ENCODE peak calls at places on chromosomes 5 and 9, in nine cellular contexts. H is IMR-90, B is aorta, Q is iPS DF 6.9, S is cardiac muscle cell, X is HepG2, P is GM23338, L is heart left ventricle, F is cardiac fibroblast. R is an unnamed sample.

GRCh38 chr9:70537084-70537483 is 122.6 kb upstream of the KLF9 start:
- DNase-seq in B (no peak), S (no peak), Q (no peak), H (no peak), P (no peak), F (no peak), X (no peak), L (no peak), R (no peak)

GRCh38 chr9:126363250-126363649 is 36.6 kb downstream of the MVB12B start:
- DNase-seq in L (no peak), H (no peak), S (no peak), B (no peak), P (no peak), X (no peak), Q (no peak), F (no peak), R (no peak)

GRCh38 chr5:156718985-156719384 is 131.1 kb upstream of the PPP1R2B start:
- DNase-seq in F (no peak), P (peak), Q (no peak), H (no peak), L (no peak), B (no peak), S (no peak), X (no peak), R (no peak)

GRCh38 chr9:128143409-128144238 is 5.6 kb upstream of the LCN2 start:
- DNase-seq in B (no peak), Q (no peak), P (no peak), L (no peak), X (no peak), S (no peak), F (no peak), H (no peak), R (no peak)

GRCh38 chr5:2582507-2582906 is 169.0 kb downstream of the IRX2 start:
- DNase-seq in B (no peak), X (no peak), F (no peak), P (no peak), Q (no peak), L (no peak), H (no peak), S (no peak), R (no peak)

GRCh38 chr5:52791366-52791765 is 3.6 kb downstream of the ITGA1 start:
- DNase-seq in P (no peak), S (no peak), X (no peak), F (no peak), H (no peak), B (no peak), L (no peak), Q (no peak), R (no peak)

GRCh38 chr5:11563822-11564221 is 340.4 kb downstream of the CTNND2 start:
- DNase-seq in P (no peak), F (no peak), H (no peak), X (peak), S (no peak), L (no peak), Q (no peak), B (no peak), R (no peak)

GRCh38 chr5:162801235-162801634 is 636.2 kb upstream of the CCNG1 start:
- DNase-seq in S (no peak), X (no peak), L (no peak), B (no peak), H (no peak), F (no peak), Q (no peak), P (no peak), R (no peak)

GRCh38 chr9:121725008-121725795 is 73.8 kb downstream of the DAB2IP start:
- DNase-seq in B (peak), S (peak), H (peak), Q (no peak), X (no peak), P (no peak), F (peak), L (peak), R (peak)

GRCh38 chr5:88092358-88092757 is 176.3 kb downstream of the TMEM161B start:
- DNase-seq in Q (peak), L (no peak), F (no peak), B (no peak), P (peak), X (no peak), H (no peak), S (no peak), R (no peak)

GRCh38 chr9:93893899-93894690 is 61.1 kb downstream of the BARX1 start:
- DNase-seq in B (no peak), X (peak), L (no peak), H (no peak), Q (no peak), S (no peak), F (no peak), P (no peak), R (no peak)

GRCh38 chr5:71482132-71482531 is 26.7 kb downstream of the BDP1 start:
- DNase-seq in X (peak), B (no peak), H (peak), Q (no peak), L (no peak), S (no peak), P (no peak), F (peak), R (no peak)

GRCh38 chr5:53017794-53018391 is 28.7 kb downstream of the ITGA2 start:
- DNase-seq in F (no peak), S (no peak), H (no peak), Q (no peak), X (no peak), P (no peak), B (no peak), L (no peak), R (no peak)

GRCh38 chr5:26569241-26569928 is 469.0 kb downstream of the CDH9 start:
- DNase-seq in H (no peak), S (no peak), X (no peak), F (no peak), Q (no peak), L (peak), P (no peak), B (no peak), R (no peak)

GRCh38 chr5:54329731-54330709 is 19.6 kb upstream of the ARL15 start:
- DNase-seq in L (no peak), X (no peak), P (no peak), B (no peak), F (peak), S (no peak), H (peak), Q (no peak), R (peak)

GRCh38 chr5:131854134-131854533 is 57.3 kb upstream of the FNIP1 start:
- DNase-seq in H (peak), P (no peak), X (no peak), B (no peak), S (no peak), F (peak), L (no peak), Q (no peak), R (no peak)

GRCh38 chr5:83711982-83712601 is 8.6 kb downstream of the HAPLN1 start:
- DNase-seq in X (peak), S (peak), H (peak), P (peak), F (peak), L (no peak), B (no peak), Q (no peak), R (no peak)

GRCh38 chr5:60514152-60514551 is 185.8 kb downstream of the DEPDC1B start:
- DNase-seq in L (no peak), X (no peak), B (no peak), Q (no peak), S (no peak), H (peak), P (no peak), F (no peak), R (no peak)

GRCh38 chr5:72369301-72370079 is 49.3 kb downstream of the PTCD2 start:
- DNase-seq in S (no peak), H (peak), B (no peak), L (no peak), Q (no peak), P (no peak), F (peak), X (no peak), R (no peak)

GRCh38 chr5:173396311-173396993 is 68.2 kb upstream of the STC2 start:
- DNase-seq in S (peak), B (no peak), L (no peak), P (peak), F (no peak), X (peak), H (no peak), Q (peak), R (no peak)

GRCh38 chr9:111759762-111760639 is 34.7 kb downstream of the SHOC1 start:
- DNase-seq in F (peak), L (peak), Q (peak), X (peak), B (no peak), S (peak), P (peak), H (peak), R (peak)

GRCh38 chr5:151614565-151614964 is 23.4 kb upstream of the FAT2 start:
- DNase-seq in P (no peak), H (no peak), L (no peak), B (no peak), S (no peak), Q (no peak), X (no peak), F (no peak), R (no peak)

GRCh38 chr9:137391411-137391754 is 31.6 kb downstream of the EXD3 start:
- DNase-seq in L (peak), S (no peak), P (no peak), F (no peak), Q (no peak), H (no peak), X (no peak), B (no peak), R (no peak)

GRCh38 chr5:34655354-34655991 is 655 bp upstream of the RAI14 start:
- DNase-seq in H (peak), F (peak), X (peak), L (peak), S (peak), P (peak), B (no peak), Q (no peak), R (peak)

GRCh38 chr9:121658591-121658990 is 7.2 kb downstream of the DAB2IP start:
- DNase-seq in H (no peak), X (no peak), Q (no peak), P (no peak), F (no peak), L (no peak), B (no peak), S (no peak), R (no peak)

GRCh38 chr5:78377056-78377717 is 16.8 kb downstream of the SCAMP1 start:
- DNase-seq in H (peak), S (no peak), X (no peak), B (no peak), F (peak), P (no peak), Q (no peak), L (no peak), R (no peak)

GRCh38 chr9:95100071-95100627 is 217.4 kb downstream of the FANCC start:
- DNase-seq in H (peak), L (no peak), S (no peak), X (no peak), Q (no peak), P (no peak), B (no peak), F (no peak), R (no peak)

GRCh38 chr5:155616779-155617392 is 603.3 kb downstream of the KIF4B start:
- DNase-seq in S (peak), L (no peak), H (no peak), B (no peak), P (peak), X (peak), F (peak), Q (peak), R (no peak)

GRCh38 chr5:78345485-78345884 is 14.9 kb upstream of the SCAMP1 start:
- DNase-seq in Q (no peak), B (no peak), S (peak), H (peak), F (peak), P (no peak), X (no peak), L (no peak), R (no peak)

GRCh38 chr9:114588671-114589526 is 1.3 kb downstream of the ATP6V1G1 start:
- DNase-seq in Q (no peak), P (peak), X (no peak), B (no peak), L (no peak), F (peak), H (peak), S (no peak), R (no peak)

GRCh38 chr5:90056911-90057705 is 352.4 kb downstream of the CETN3 start:
- DNase-seq in Q (no peak), S (peak), B (peak), L (peak), H (no peak), X (no peak), F (peak), P (peak), R (no peak)
- H3K4me3 ChIP-seq in Q (no peak), S (no peak), B (no peak), L (no peak), H (no peak), X (no peak), F (no peak), P (no peak), R (no peak)

GRCh38 chr9:133427658-133428348 is 5.6 kb downstream of the ADAMTS13 start:
- DNase-seq in Q (no peak), P (peak), B (no peak), H (no peak), F (no peak), S (no peak), X (peak), L (no peak), R (no peak)
- H3K4me3 ChIP-seq in Q (peak), P (peak), B (no peak), H (no peak), F (peak), S (peak), X (peak), L (no peak), R (no peak)

GRCh38 chr9:134807726-134808125 is 72.9 kb upstream of the FCN2 start:
- DNase-seq in P (no peak), B (no peak), X (no peak), S (peak), F (peak), Q (no peak), L (peak), H (peak), R (peak)
- H3K4me3 ChIP-seq in P (no peak), B (no peak), X (no peak), S (no peak), F (no peak), Q (no peak), L (no peak), H (no peak), R (no peak)

GRCh38 chr5:139651502-139651862 is 3.3 kb downstream of the CXXC5 start:
- DNase-seq in H (no peak), L (no peak), B (no peak), S (no peak), Q (no peak), X (no peak), F (peak), P (no peak), R (no peak)
- H3K4me3 ChIP-seq in H (peak), L (no peak), B (no peak), S (peak), Q (no peak), X (peak), F (no peak), P (peak), R (peak)

GRCh38 chr5:168219515-168220410 is 71.7 kb upstream of the WWC1 start:
- DNase-seq in X (peak), Q (peak), L (peak), H (peak), F (peak), S (peak), P (peak), B (no peak), R (peak)
- H3K4me3 ChIP-seq in X (no peak), Q (no peak), L (no peak), H (no peak), F (no peak), S (peak), P (no peak), B (no peak), R (peak)

GRCh38 chr9:35814841-35815543 is at the start of gene HINT2:
- DNase-seq in H (peak), F (peak), P (peak), X (peak), B (peak), L (peak), S (peak), Q (no peak), R (peak)
- H3K4me3 ChIP-seq in H (peak), F (peak), P (peak), X (peak), B (peak), L (peak), S (peak), Q (peak), R (peak)